ENCODE peak calls at places on chromosomes 5 and 9, in ten cellular contexts. One of them, this sample, is unnamed.

GRCh38 chr5:79974896-79975295 is 16.2 kb downstream of the MTX3 start:
- DNase-seq in lower leg skin: no peak
- DNase-seq in amniotic epithelial cell: peak
- DNase-seq in H54: no peak
- DNase-seq in naive thymus-derived CD8-positive, alpha-beta T cell: no peak
- DNase-seq in nephron progenitor cell: no peak
- DNase-seq in LoVo: peak
- DNase-seq in MG63: peak
- DNase-seq in substantia nigra: no peak
- DNase-seq in AG08395: peak
- DNase-seq in this sample: peak

GRCh38 chr9:96067004-96067403 is 191.5 kb downstream of the ERCC6L2 start:
- DNase-seq in lower leg skin: no peak
- DNase-seq in amniotic epithelial cell: no peak
- DNase-seq in H54: no peak
- DNase-seq in naive thymus-derived CD8-positive, alpha-beta T cell: no peak
- DNase-seq in nephron progenitor cell: no peak
- DNase-seq in LoVo: no peak
- DNase-seq in MG63: no peak
- DNase-seq in substantia nigra: no peak
- DNase-seq in AG08395: no peak
- DNase-seq in this sample: no peak

GRCh38 chr9:97076238-97076637 is 37.3 kb upstream of the CTSV start:
- DNase-seq in lower leg skin: no peak
- DNase-seq in amniotic epithelial cell: no peak
- DNase-seq in H54: no peak
- DNase-seq in naive thymus-derived CD8-positive, alpha-beta T cell: no peak
- DNase-seq in nephron progenitor cell: no peak
- DNase-seq in LoVo: no peak
- DNase-seq in MG63: no peak
- DNase-seq in substantia nigra: no peak
- DNase-seq in AG08395: no peak
- DNase-seq in this sample: no peak

GRCh38 chr9:33130501-33130900 is 36.6 kb downstream of the B4GALT1 start:
- DNase-seq in lower leg skin: no peak
- DNase-seq in amniotic epithelial cell: peak
- DNase-seq in H54: peak
- DNase-seq in naive thymus-derived CD8-positive, alpha-beta T cell: no peak
- DNase-seq in nephron progenitor cell: no peak
- DNase-seq in LoVo: peak
- DNase-seq in MG63: peak
- DNase-seq in substantia nigra: no peak
- DNase-seq in AG08395: peak
- DNase-seq in this sample: peak

GRCh38 chr5:57532513-57533497 is 50.2 kb upstream of the ACTBL2 start:
- DNase-seq in lower leg skin: no peak
- DNase-seq in amniotic epithelial cell: peak
- DNase-seq in H54: peak
- DNase-seq in naive thymus-derived CD8-positive, alpha-beta T cell: no peak
- DNase-seq in nephron progenitor cell: no peak
- DNase-seq in LoVo: no peak
- DNase-seq in MG63: no peak
- DNase-seq in substantia nigra: no peak
- DNase-seq in AG08395: peak
- DNase-seq in this sample: peak

GRCh38 chr5:115685966-115686691 is 60.3 kb upstream of the TMED7 start:
- DNase-seq in lower leg skin: no peak
- DNase-seq in amniotic epithelial cell: peak
- DNase-seq in H54: no peak
- DNase-seq in naive thymus-derived CD8-positive, alpha-beta T cell: no peak
- DNase-seq in nephron progenitor cell: no peak
- DNase-seq in LoVo: no peak
- DNase-seq in MG63: peak
- DNase-seq in substantia nigra: no peak
- DNase-seq in AG08395: peak
- DNase-seq in this sample: no peak

GRCh38 chr5:130836729-130837660 is 328.1 kb downstream of the HINT1 start:
- DNase-seq in lower leg skin: no peak
- DNase-seq in amniotic epithelial cell: peak
- DNase-seq in H54: no peak
- DNase-seq in naive thymus-derived CD8-positive, alpha-beta T cell: no peak
- DNase-seq in nephron progenitor cell: no peak
- DNase-seq in LoVo: peak
- DNase-seq in MG63: no peak
- DNase-seq in substantia nigra: no peak
- DNase-seq in AG08395: no peak
- DNase-seq in this sample: no peak

GRCh38 chr9:124174385-124174784 is 83.4 kb upstream of the NEK6 start:
- DNase-seq in lower leg skin: no peak
- DNase-seq in amniotic epithelial cell: no peak
- DNase-seq in H54: no peak
- DNase-seq in naive thymus-derived CD8-positive, alpha-beta T cell: no peak
- DNase-seq in nephron progenitor cell: no peak
- DNase-seq in LoVo: no peak
- DNase-seq in MG63: no peak
- DNase-seq in substantia nigra: no peak
- DNase-seq in AG08395: no peak
- DNase-seq in this sample: no peak

GRCh38 chr5:98773464-98774191 is at the start of gene RGMB:
- DNase-seq in lower leg skin: peak
- DNase-seq in amniotic epithelial cell: peak
- DNase-seq in H54: peak
- DNase-seq in naive thymus-derived CD8-positive, alpha-beta T cell: peak
- DNase-seq in nephron progenitor cell: peak
- DNase-seq in LoVo: peak
- DNase-seq in MG63: peak
- DNase-seq in substantia nigra: peak
- DNase-seq in AG08395: peak
- DNase-seq in this sample: peak

GRCh38 chr9:129849901-129850300 is 14.6 kb downstream of the USP20 start:
- DNase-seq in lower leg skin: no peak
- DNase-seq in amniotic epithelial cell: no peak
- DNase-seq in H54: no peak
- DNase-seq in naive thymus-derived CD8-positive, alpha-beta T cell: no peak
- DNase-seq in nephron progenitor cell: no peak
- DNase-seq in LoVo: no peak
- DNase-seq in MG63: no peak
- DNase-seq in substantia nigra: no peak
- DNase-seq in AG08395: no peak
- DNase-seq in this sample: no peak

GRCh38 chr5:170121321-170121720 is 15.6 kb downstream of the FOXI1 start:
- DNase-seq in lower leg skin: no peak
- DNase-seq in amniotic epithelial cell: peak
- DNase-seq in H54: no peak
- DNase-seq in naive thymus-derived CD8-positive, alpha-beta T cell: no peak
- DNase-seq in nephron progenitor cell: no peak
- DNase-seq in LoVo: no peak
- DNase-seq in MG63: peak
- DNase-seq in substantia nigra: no peak
- DNase-seq in AG08395: peak
- DNase-seq in this sample: no peak

GRCh38 chr5:40386293-40386692 is 293.4 kb upstream of the PTGER4 start:
- DNase-seq in lower leg skin: no peak
- DNase-seq in amniotic epithelial cell: no peak
- DNase-seq in H54: no peak
- DNase-seq in naive thymus-derived CD8-positive, alpha-beta T cell: no peak
- DNase-seq in nephron progenitor cell: no peak
- DNase-seq in LoVo: no peak
- DNase-seq in MG63: no peak
- DNase-seq in substantia nigra: no peak
- DNase-seq in AG08395: no peak
- DNase-seq in this sample: no peak

GRCh38 chr9:79387091-79387490 is 184.7 kb upstream of the TLE4 start:
- DNase-seq in lower leg skin: no peak
- DNase-seq in amniotic epithelial cell: peak
- DNase-seq in H54: no peak
- DNase-seq in naive thymus-derived CD8-positive, alpha-beta T cell: no peak
- DNase-seq in nephron progenitor cell: no peak
- DNase-seq in LoVo: no peak
- DNase-seq in MG63: no peak
- DNase-seq in substantia nigra: no peak
- DNase-seq in AG08395: no peak
- DNase-seq in this sample: peak

GRCh38 chr9:120643096-120643495 is 63.1 kb upstream of the CDK5RAP2 start:
- DNase-seq in lower leg skin: no peak
- DNase-seq in amniotic epithelial cell: no peak
- DNase-seq in H54: no peak
- DNase-seq in naive thymus-derived CD8-positive, alpha-beta T cell: no peak
- DNase-seq in nephron progenitor cell: no peak
- DNase-seq in LoVo: no peak
- DNase-seq in MG63: no peak
- DNase-seq in substantia nigra: no peak
- DNase-seq in AG08395: no peak
- DNase-seq in this sample: no peak

GRCh38 chr9:77896269-77897245 is 135.1 kb downstream of the GNAQ start:
- DNase-seq in lower leg skin: no peak
- DNase-seq in amniotic epithelial cell: no peak
- DNase-seq in H54: no peak
- DNase-seq in naive thymus-derived CD8-positive, alpha-beta T cell: no peak
- DNase-seq in nephron progenitor cell: no peak
- DNase-seq in LoVo: no peak
- DNase-seq in MG63: no peak
- DNase-seq in substantia nigra: no peak
- DNase-seq in AG08395: no peak
- DNase-seq in this sample: no peak

GRCh38 chr5:142680605-142681259 is 5.2 kb downstream of the FGF1 start:
- DNase-seq in lower leg skin: peak
- DNase-seq in amniotic epithelial cell: peak
- DNase-seq in H54: peak
- DNase-seq in naive thymus-derived CD8-positive, alpha-beta T cell: no peak
- DNase-seq in nephron progenitor cell: no peak
- DNase-seq in LoVo: peak
- DNase-seq in MG63: peak
- DNase-seq in substantia nigra: no peak
- DNase-seq in AG08395: no peak
- DNase-seq in this sample: peak

This sample was measured in NCI-H226.